ENCODE peak calls at places on chromosomes 6 and 20, in nine cellular contexts. S, A, W, O, D, I, H, U and L are unnamed samples.

GRCh38 chr6:167044696-167045095 is 45.5 kb downstream of the CEP43 start:
- DNase-seq in D (no peak), A (no peak), U (peak), W (no peak), O (no peak), S (no peak), H (no peak), I (no peak), L (no peak)

GRCh38 chr20:13817342-13817741 is 32.5 kb downstream of the NDUFAF5 start:
- DNase-seq in A (no peak), H (no peak), O (no peak), S (no peak), I (no peak), W (no peak), D (no peak), U (peak), L (no peak)

GRCh38 chr6:21132856-21133610 is 460.5 kb upstream of the SOX4 start:
- DNase-seq in A (no peak), W (no peak), H (no peak), D (no peak), I (no peak), S (no peak), O (no peak), U (no peak), L (no peak)

GRCh38 chr20:41981746-41982145 is 363.6 kb upstream of the CHD6 start:
- DNase-seq in I (no peak), H (no peak), W (no peak), S (no peak), A (no peak), U (no peak), D (no peak), O (no peak), L (no peak)

GRCh38 chr6:42989923-42990322 is 5.6 kb downstream of the PPP2R5D start:
- DNase-seq in H (no peak), W (no peak), A (no peak), S (peak), I (peak), D (no peak), O (no peak), U (no peak), L (no peak)

GRCh38 chr6:100103194-100103593 is 109.2 kb upstream of the MCHR2 start:
- DNase-seq in W (no peak), S (no peak), D (no peak), O (no peak), I (no peak), A (no peak), H (no peak), U (no peak), L (no peak)

GRCh38 chr6:159929819-159930218 is 39.0 kb downstream of the MAS1 start:
- DNase-seq in W (no peak), U (no peak), O (peak), S (peak), H (no peak), I (no peak), D (peak), A (no peak), L (no peak)

GRCh38 chr6:33744001-33744848 is 2.5 kb downstream of the IP6K3 start:
- DNase-seq in U (peak), A (peak), W (peak), S (peak), I (peak), H (peak), O (peak), D (peak), L (peak)

GRCh38 chr6:85594197-85594930 is 706 bp upstream of the SNX14 start:
- DNase-seq in S (no peak), O (peak), A (peak), U (peak), W (peak), H (no peak), D (peak), I (no peak), L (no peak)

GRCh38 chr6:56050530-56050929 is 175.1 kb upstream of the BMP5 start:
- DNase-seq in W (no peak), H (no peak), S (no peak), U (no peak), I (no peak), D (no peak), O (no peak), A (no peak), L (no peak)

GRCh38 chr6:39362487-39362865 is 40.0 kb upstream of the KCNK16 start:
- DNase-seq in O (no peak), D (no peak), W (no peak), A (no peak), I (no peak), S (no peak), U (peak), H (peak), L (no peak)

GRCh38 chr6:11329841-11330765 is 97.6 kb upstream of the NEDD9 start:
- DNase-seq in I (no peak), H (no peak), U (no peak), A (no peak), S (peak), O (no peak), W (no peak), D (no peak), L (no peak)

GRCh38 chr6:168182908-168183612 is 104.0 kb upstream of the FRMD1 start:
- DNase-seq in D (no peak), O (no peak), A (no peak), S (no peak), U (no peak), H (no peak), W (no peak), I (no peak), L (no peak)

GRCh38 chr6:161216616-161217205 is 57.1 kb downstream of the AGPAT4 start:
- DNase-seq in U (no peak), H (no peak), O (no peak), S (no peak), A (no peak), W (no peak), D (no peak), I (no peak), L (no peak)

GRCh38 chr20:14632906-14633305 is 295.5 kb upstream of the FLRT3 start:
- DNase-seq in D (no peak), H (no peak), W (no peak), I (no peak), A (no peak), O (no peak), S (no peak), U (no peak), L (no peak)

GRCh38 chr20:51116765-51117686 is 94.1 kb upstream of the KCNG1 start:
- DNase-seq in A (no peak), U (peak), O (no peak), S (no peak), D (no peak), I (no peak), W (no peak), H (no peak), L (no peak)

GRCh38 chr6:22146581-22147468 is 150.0 kb downstream of the PRL start:
- DNase-seq in D (no peak), W (peak), A (no peak), I (no peak), H (peak), O (no peak), S (no peak), U (peak), L (no peak)

GRCh38 chr6:113976806-113977205 is 5.9 kb upstream of the HDAC2 start:
- DNase-seq in A (no peak), O (no peak), I (no peak), D (no peak), S (no peak), W (no peak), H (no peak), U (no peak), L (no peak)

GRCh38 chr6:136608991-136609390 is 58.8 kb upstream of the MAP7 start:
- DNase-seq in D (no peak), U (peak), I (no peak), H (peak), S (no peak), A (no peak), O (no peak), W (no peak), L (no peak)

GRCh38 chr6:26575494-26575939 is 21.2 kb upstream of the ABT1 start:
- DNase-seq in U (no peak), S (no peak), W (no peak), I (no peak), O (no peak), D (no peak), H (no peak), A (no peak), L (no peak)

GRCh38 chr20:53943522-53944291 is 126.7 kb downstream of the BCAS1 start:
- DNase-seq in S (no peak), A (peak), I (no peak), D (no peak), O (peak), U (peak), W (no peak), H (peak), L (no peak)

GRCh38 chr20:59662161-59662560 is 57.8 kb downstream of the PHACTR3 start:
- DNase-seq in S (no peak), H (no peak), I (no peak), O (no peak), U (no peak), A (no peak), D (no peak), W (no peak), L (no peak)

GRCh38 chr20:47033665-47034064 is 139.0 kb downstream of the EYA2 start:
- DNase-seq in A (no peak), U (no peak), W (no peak), O (no peak), I (no peak), H (no peak), D (no peak), S (no peak), L (no peak)

GRCh38 chr6:150599199-150600002 is at the start of gene PLEKHG1:
- DNase-seq in W (no peak), A (peak), H (peak), U (peak), I (peak), S (peak), D (peak), O (peak), L (peak)

GRCh38 chr6:84728602-84729001 is 35.8 kb downstream of the TBX18 start:
- DNase-seq in U (peak), D (no peak), S (no peak), A (no peak), I (no peak), O (no peak), H (peak), W (no peak), L (no peak)

GRCh38 chr6:5214570-5215052 is 46.1 kb downstream of the LYRM4 start:
- DNase-seq in S (peak), U (peak), A (peak), I (no peak), H (peak), D (no peak), O (peak), W (no peak), L (no peak)

GRCh38 chr6:41976794-41977484 is 35.3 kb upstream of the CCND3 start:
- DNase-seq in A (peak), W (no peak), O (no peak), H (peak), D (no peak), S (no peak), I (no peak), U (peak), L (no peak)

GRCh38 chr6:158410784-158411183 is 98.5 kb downstream of the TULP4 start:
- DNase-seq in O (no peak), A (no peak), I (no peak), U (no peak), H (no peak), D (no peak), S (no peak), W (no peak), L (no peak)

GRCh38 chr6:111122458-111123286 is 35.4 kb downstream of the SLC16A10 start:
- DNase-seq in U (no peak), O (peak), I (no peak), W (no peak), A (no peak), H (no peak), D (no peak), S (no peak), L (no peak)

GRCh38 chr6:136226027-136226673 is 24.0 kb downstream of the MTFR2 start:
- DNase-seq in A (peak), I (no peak), H (peak), W (peak), S (peak), O (peak), U (peak), D (peak), L (no peak)